ENCODE peak calls at places on chromosome 10, in four cellular contexts. P is naive thymus-derived CD4-positive, alpha-beta T cell; K is hepatic stellate cell; B is HCEC 1CT. C is an unnamed sample.

GRCh38 chr10:33302188-33302829 is 32.2 kb downstream of the NRP1 start:
- DNase-seq in P (no peak), K (no peak), B (no peak), C (no peak)

GRCh38 chr10:102229810-102230263 is 3.7 kb downstream of the ELOVL3 start:
- DNase-seq in P (peak; percentile 88), K (peak; percentile 80), B (peak; percentile 61), C (peak; percentile 65)

GRCh38 chr10:111076191-111076681 is 593 bp upstream of the ADRA2A start:
- DNase-seq in P (peak; percentile 57), K (peak; percentile 66), B (peak; percentile 47), C (peak; percentile 27)

GRCh38 chr10:103550229-103550628 is 56.7 kb downstream of the NEURL1 start:
- DNase-seq in P (no peak), K (no peak), B (no peak), C (no peak)

GRCh38 chr10:3636356-3637181 is 148.4 kb downstream of the KLF6 start:
- DNase-seq in P (no peak), K (no peak), B (no peak), C (no peak)

GRCh38 chr10:7121154-7121797 is 289.6 kb downstream of the SFMBT2 start:
- DNase-seq in P (peak; percentile 58), K (no peak), B (peak; percentile 41), C (peak; percentile 10)

GRCh38 chr10:96266118-96266770 is 5.1 kb downstream of the BLNK start:
- DNase-seq in P (no peak), K (no peak), B (no peak), C (no peak)

GRCh38 chr10:114131094-114131493 is 42.9 kb downstream of the CCDC186 start:
- DNase-seq in P (no peak), K (no peak), B (no peak), C (no peak)

GRCh38 chr10:29370612-29371092 is 81.8 kb downstream of the LYZL1 start:
- DNase-seq in P (no peak), K (no peak), B (no peak), C (no peak)

GRCh38 chr10:55629792-55630490 is 731.1 kb downstream of the ZWINT start:
- DNase-seq in P (no peak), K (no peak), B (no peak), C (peak; percentile 4)

GRCh38 chr10:127527891-127528290 is 21.2 kb upstream of the NPS start:
- DNase-seq in P (no peak), K (no peak), B (no peak), C (no peak)

GRCh38 chr10:87589653-87590052 is 70.0 kb upstream of the PAPSS2 start:
- DNase-seq in P (no peak), K (no peak), B (peak; percentile 64), C (peak; percentile 74)

GRCh38 chr10:101075775-101076174 is 14.0 kb downstream of the KAZALD1 start:
- DNase-seq in P (no peak), K (no peak), B (no peak), C (no peak)

GRCh38 chr10:22244001-22244400 is 26.2 kb upstream of the EBLN1 start:
- DNase-seq in P (no peak), K (no peak), B (no peak), C (no peak)

GRCh38 chr10:58220769-58221448 is 46.8 kb downstream of the IPMK start:
- DNase-seq in P (no peak), K (peak; percentile 21), B (peak; percentile 73), C (peak; percentile 70)

GRCh38 chr10:102418612-102419560 is at the start of gene PSD:
- DNase-seq in P (peak; percentile 23), K (no peak), B (no peak), C (no peak)

GRCh38 chr10:88794731-88795130 is 7.8 kb upstream of the LIPM start:
- DNase-seq in P (no peak), K (no peak), B (no peak), C (no peak)

GRCh38 chr10:130423455-130424305 is 287.5 kb downstream of the GLRX3 start:
- DNase-seq in P (no peak), K (no peak), B (no peak), C (no peak)

GRCh38 chr10:52668024-52668423 is 104.6 kb downstream of the MBL2 start:
- DNase-seq in P (no peak), K (no peak), B (no peak), C (no peak)

GRCh38 chr10:100192350-100192749 is 6.5 kb upstream of the ERLIN1 start:
- DNase-seq in P (no peak), K (no peak), B (no peak), C (no peak)

C was measured in IMR-90.